ENCODE peak calls at places on chromosomes 12 and 14, in four cellular contexts. C is K562, T is HepG2, D is GM12878. X is an unnamed sample.

GRCh38 chr12:69252033-69252432 is 12.7 kb downstream of the CPSF6 start:
- DNase-seq in C (no peak), T (no peak), D (no peak), X (no peak)

GRCh38 chr14:30211326-30211725 is 283.7 kb upstream of the PRKD1 start:
- DNase-seq in C (no peak), T (no peak), D (no peak), X (no peak)

GRCh38 chr12:109949089-109949488 is 47.1 kb downstream of the GIT2 start:
- DNase-seq in C (no peak), T (peak), D (no peak), X (no peak)

GRCh38 chr14:105015905-105016304 is 5.0 kb downstream of the CDCA4 start:
- DNase-seq in C (no peak), T (no peak), D (no peak), X (no peak)

GRCh38 chr12:122571821-122572220 is 44.8 kb downstream of the KNTC1 start:
- DNase-seq in C (no peak), T (no peak), D (no peak), X (no peak)

GRCh38 chr14:91732859-91733477 is 1.1 kb upstream of the CATSPERB start:
- DNase-seq in C (no peak), T (no peak), D (no peak), X (no peak)

GRCh38 chr14:103817595-103817994 is 29.8 kb downstream of the PPP1R13B start:
- DNase-seq in C (no peak), T (no peak), D (no peak), X (no peak)

GRCh38 chr12:242496-242895 is 20.1 kb downstream of the SLC6A13 start:
- DNase-seq in C (no peak), T (no peak), D (no peak), X (peak)

GRCh38 chr12:1373887-1374286 is 220.5 kb downstream of the FBXL14 start:
- DNase-seq in C (no peak), T (no peak), D (no peak), X (no peak)

GRCh38 chr12:128056299-128056885 is 210.6 kb upstream of the TMEM132C start:
- DNase-seq in C (no peak), T (no peak), D (no peak), X (no peak)

GRCh38 chr14:102574840-102575478 is 17.5 kb upstream of the RCOR1 start:
- DNase-seq in C (peak), T (peak), D (no peak), X (no peak)

GRCh38 chr12:66903782-66904396 is 225.0 kb upstream of the GRIP1 start:
- DNase-seq in C (no peak), T (no peak), D (no peak), X (no peak)

GRCh38 chr14:59320771-59321170 is 132.3 kb downstream of the DAAM1 start:
- DNase-seq in C (no peak), T (no peak), D (no peak), X (no peak)

GRCh38 chr12:78555802-78556201 is 308.8 kb upstream of the SYT1 start:
- DNase-seq in C (no peak), T (no peak), D (no peak), X (no peak)

GRCh38 chr12:8987589-8988205 is 1.6 kb upstream of the KLRG1 start:
- DNase-seq in C (no peak), T (no peak), D (no peak), X (no peak)

GRCh38 chr12:56978397-56979138 is 21.2 kb upstream of the RDH16 start:
- DNase-seq in C (no peak), T (no peak), D (no peak), X (no peak)

GRCh38 chr12:53053223-53054111 is 3.6 kb downstream of the TNS2 start:
- DNase-seq in C (no peak), T (peak), D (no peak), X (no peak)

GRCh38 chr14:77707355-77707723 is 484 bp downstream of the ALKBH1 start:
- DNase-seq in C (peak), T (peak), D (no peak), X (no peak)

GRCh38 chr14:59632381-59632780 is 55.8 kb upstream of the CCDC175 start:
- DNase-seq in C (peak), T (peak), D (no peak), X (peak)

GRCh38 chr14:84959796-84960515 is 570.0 kb upstream of the FLRT2 start:
- DNase-seq in C (no peak), T (no peak), D (no peak), X (no peak)

GRCh38 chr14:48250575-48250974 is 575.2 kb upstream of the MDGA2 start:
- DNase-seq in C (no peak), T (no peak), D (no peak), X (no peak)

GRCh38 chr12:82593901-82594396 is 92.8 kb upstream of the TMTC2 start:
- DNase-seq in C (no peak), T (no peak), D (peak), X (no peak)

GRCh38 chr12:108629824-108630476 is 3.7 kb downstream of the SELPLG start:
- DNase-seq in C (peak), T (peak), D (no peak), X (no peak)

GRCh38 chr14:35370969-35371368 is 33.6 kb downstream of the NFKBIA start:
- DNase-seq in C (no peak), T (no peak), D (no peak), X (no peak)

GRCh38 chr12:1115471-1116242 is 124.6 kb downstream of the ERC1 start:
- DNase-seq in C (no peak), T (no peak), D (no peak), X (no peak)

GRCh38 chr14:93078830-93079229 is 36.9 kb downstream of the ITPK1 start:
- DNase-seq in C (no peak), T (no peak), D (no peak), X (no peak)

GRCh38 chr14:53748691-53749090 is 207.9 kb downstream of the BMP4 start:
- DNase-seq in C (no peak), T (no peak), D (no peak), X (no peak)

GRCh38 chr12:92827836-92828431 is 101.2 kb downstream of the EEA1 start:
- DNase-seq in C (peak), T (peak), D (peak), X (no peak)

GRCh38 chr12:7869137-7869536 is 3.6 kb downstream of the SLC2A14 start:
- DNase-seq in C (no peak), T (no peak), D (no peak), X (no peak)

GRCh38 chr12:124099661-124100060 is 126.6 kb downstream of the ZNF664 start:
- DNase-seq in C (no peak), T (no peak), D (no peak), X (no peak)

GRCh38 chr12:52798003-52798670 is 2.2 kb upstream of the KRT3 start:
- DNase-seq in C (peak), T (no peak), D (no peak), X (no peak)

GRCh38 chr14:77022219-77022852 is 6.2 kb downstream of the IRF2BPL start:
- DNase-seq in C (no peak), T (no peak), D (no peak), X (no peak)

GRCh38 chr12:42588981-42589464 is 523 bp downstream of the PRICKLE1 start:
- DNase-seq in C (peak), T (no peak), D (no peak), X (no peak)

GRCh38 chr14:51783765-51784164 is 76.6 kb upstream of the GNG2 start:
- DNase-seq in C (no peak), T (no peak), D (no peak), X (no peak)

DNA sequence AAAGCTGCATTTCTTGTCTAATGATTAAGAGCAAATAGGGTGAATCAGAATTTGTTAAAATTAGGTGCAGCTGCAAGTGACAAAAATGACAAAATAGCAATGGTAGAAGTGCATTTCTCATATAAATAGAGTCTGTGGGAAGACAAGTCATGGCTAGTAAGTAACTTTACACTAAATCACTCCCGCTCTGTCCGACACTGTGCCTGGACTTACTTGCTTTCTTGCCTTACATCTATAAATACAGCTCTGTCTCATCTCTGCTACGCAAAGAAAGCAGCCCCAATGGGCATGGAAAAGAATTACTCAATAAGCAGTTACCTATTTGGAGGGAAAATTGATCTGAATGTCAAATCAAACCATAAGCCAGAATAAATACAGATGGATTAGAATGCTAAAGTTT is 245.4 kb upstream of the KRR1 start:
- DNase-seq in C (no peak), T (no peak), D (no peak), X (no peak)
- H3K9ac ChIP-seq in C (no peak), T (no peak), D (no peak), X (no peak)

DNA sequence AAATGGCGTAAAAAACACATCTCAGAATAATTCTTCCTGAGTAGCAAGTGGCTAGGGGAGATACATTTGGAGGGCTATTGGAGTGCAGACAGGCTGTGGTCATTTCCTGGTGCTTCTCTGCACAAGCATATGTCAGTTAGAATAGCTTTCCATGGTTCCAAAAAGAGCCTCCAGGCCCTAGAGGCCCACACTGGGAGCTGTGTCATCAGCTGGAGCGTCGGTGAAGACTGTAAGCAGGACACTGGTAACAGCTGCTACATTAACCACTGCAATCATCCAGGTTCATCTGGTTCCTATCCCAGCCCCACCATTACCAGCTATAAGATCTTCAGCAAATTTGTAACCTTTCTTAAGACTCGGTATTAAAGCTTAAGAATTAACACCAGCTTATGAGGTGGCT is 31.7 kb upstream of the APPL2 start:
- DNase-seq in C (no peak), T (no peak), D (no peak), X (no peak)
- TF ChIP-seq ZNF274 in C (no peak), T (no peak), D (no peak), X (no peak)

GRCh38 chr14:98725676-98726075 is 546.3 kb downstream of the BCL11B start:
- DNase-seq in C (no peak), T (no peak), D (no peak), X (no peak)

GRCh38 chr14:98731286-98731685 is 540.7 kb downstream of the BCL11B start:
- DNase-seq in C (no peak), T (no peak), D (no peak), X (peak)

GRCh38 chr14:98725196-98725595 is 546.8 kb downstream of the BCL11B start:
- DNase-seq in C (no peak), T (no peak), D (no peak), X (no peak)

GRCh38 chr14:98726585-98727405 is 545.2 kb downstream of the BCL11B start:
- DNase-seq in C (no peak), T (no peak), D (no peak), X (no peak)

DNA sequence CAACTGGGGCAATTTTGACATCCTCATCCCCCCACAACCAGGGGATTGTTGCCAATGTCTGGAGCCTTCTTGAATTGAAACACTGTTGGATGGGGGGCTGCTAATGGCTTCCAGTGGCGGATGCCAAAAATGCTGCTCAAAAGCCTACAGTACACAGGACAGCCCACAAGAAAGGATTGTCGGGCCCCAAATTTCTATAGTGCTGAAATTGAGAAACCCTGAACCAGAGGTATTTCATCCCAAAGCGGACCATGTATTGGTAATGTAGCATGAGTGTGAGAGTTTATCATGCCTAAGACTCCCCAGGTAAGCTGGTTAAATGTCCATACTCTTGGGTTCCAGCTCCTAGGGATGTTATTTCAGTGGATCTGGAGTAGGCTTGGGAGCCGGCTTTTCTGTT is 544.0 kb downstream of the BCL11B start:
- DNase-seq in C (no peak), T (no peak), D (no peak), X (no peak)
- TF ChIP-seq CHD2 in C (no peak), T (no peak), D (no peak), X (no peak)

GRCh38 chr12:79973774-79974173 is 38.9 kb upstream of the PPP1R12A start:
- DNase-seq in C (no peak), T (no peak), D (no peak), X (no peak)
- H3K9ac ChIP-seq in C (no peak), T (no peak), D (no peak), X (no peak)

GRCh38 chr12:4221157-4221556 is 52.4 kb upstream of the CCND2 start:
- DNase-seq in C (no peak), T (no peak), D (no peak), X (no peak)
- TF ChIP-seq ZNF274 in C (no peak), T (no peak), D (no peak), X (no peak)